ENCODE peak calls at places on chromosomes 7 and 10, in six cellular contexts. S is SJSA1; N is activated B cell treated with CpG ODN at 0.5 μM for 24 hours; H is stimulated activated CD4-positive, alpha-beta T cell treated with anti-CD3 and anti-CD28 coated beads, Interleukin-4, amount 100 ng/mL, for 1 hour; T is heart left ventricle; Z is choroid plexus epithelial cell. L is an unnamed sample.

GRCh38 chr7:29243777-29244655 is 49.4 kb downstream of the CHN2 start:
- DNase-seq in S (no peak), N (no peak), H (peak; percentile 33), T (no peak), Z (no peak), L (no peak)

GRCh38 chr7:159143780-159144755 is 599 bp downstream of the VIPR2 start:
- DNase-seq in S (no peak), N (no peak), H (peak; percentile 16), T (peak; percentile 77), Z (peak; percentile 4), L (peak; percentile 81)

GRCh38 chr10:78964952-78965633 is 103.7 kb upstream of the ZMIZ1 start:
- DNase-seq in S (peak; percentile 58), N (no peak), H (no peak), T (peak; percentile 69), Z (peak; percentile 43), L (peak; percentile 74)

GRCh38 chr7:149209518-149210269 is 14.3 kb downstream of the ZNF282 start:
- DNase-seq in S (peak; percentile 62), N (no peak), H (peak; percentile 78), T (no peak), Z (peak; percentile 88), L (no peak)

GRCh38 chr10:59965899-59966650 is 59.7 kb upstream of the CCDC6 start:
- DNase-seq in S (no peak), N (no peak), H (no peak), T (no peak), Z (no peak), L (no peak)

GRCh38 chr10:119315128-119316001 is 108.0 kb downstream of the GRK5 start:
- DNase-seq in S (peak; percentile 81), N (peak; percentile 41), H (peak; percentile 65), T (peak; percentile 60), Z (peak; percentile 93), L (peak; percentile 21)

GRCh38 chr7:134907639-134908038 is 78.7 kb upstream of the AGBL3 start:
- DNase-seq in S (no peak), N (no peak), H (no peak), T (no peak), Z (peak; percentile 59), L (no peak)

GRCh38 chr7:141585592-141586510 is 34.6 kb downstream of the AGK start:
- DNase-seq in S (peak; percentile 91), N (no peak), H (no peak), T (no peak), Z (peak; percentile 98), L (no peak)

GRCh38 chr10:72720814-72721665 is 29.1 kb downstream of the MCU start:
- DNase-seq in S (no peak), N (no peak), H (no peak), T (no peak), Z (no peak), L (no peak)

GRCh38 chr10:72367301-72367970 is 12.7 kb upstream of the DNAJB12 start:
- DNase-seq in S (no peak), N (no peak), H (no peak), T (no peak), Z (peak; percentile 71), L (no peak)

GRCh38 chr10:90712529-90712928 is 145.3 kb downstream of the HTR7 start:
- DNase-seq in S (no peak), N (no peak), H (no peak), T (no peak), Z (no peak), L (no peak)

GRCh38 chr10:125123363-125124113 is 36.8 kb downstream of the CTBP2 start:
- DNase-seq in S (peak; percentile 57), N (no peak), H (no peak), T (peak; percentile 89), Z (peak; percentile 94), L (no peak)

GRCh38 chr7:93402944-93403343 is 170.8 kb downstream of the VPS50 start:
- DNase-seq in S (no peak), N (no peak), H (no peak), T (no peak), Z (peak; percentile 3), L (no peak)

GRCh38 chr7:95897557-95898183 is 125.3 kb downstream of the DYNC1I1 start:
- DNase-seq in S (no peak), N (no peak), H (no peak), T (no peak), Z (no peak), L (no peak)

GRCh38 chr10:117617664-117618063 is 75.1 kb downstream of the EMX2 start:
- DNase-seq in S (no peak), N (no peak), H (no peak), T (no peak), Z (no peak), L (no peak)

GRCh38 chr7:1197997-1198632 is 34.6 kb upstream of the UNCX start:
- DNase-seq in S (peak; percentile 33), N (no peak), H (no peak), T (no peak), Z (peak; percentile 55), L (no peak)

GRCh38 chr7:155009570-155010157 is 6.7 kb upstream of the PAXIP1 start:
- DNase-seq in S (no peak), N (no peak), H (peak; percentile 30), T (no peak), Z (peak; percentile 24), L (no peak)

GRCh38 chr7:124618871-124619270 is 146.7 kb downstream of the GPR37 start:
- DNase-seq in S (no peak), N (no peak), H (no peak), T (no peak), Z (no peak), L (no peak)

GRCh38 chr10:127415901-127416630 is 133.0 kb upstream of the NPS start:
- DNase-seq in S (no peak), N (no peak), H (no peak), T (no peak), Z (no peak), L (peak; percentile 46)

GRCh38 chr7:36360244-36360643 is 29.4 kb upstream of the ANLN start:
- DNase-seq in S (no peak), N (no peak), H (no peak), T (no peak), Z (no peak), L (peak; percentile 13)

GRCh38 chr7:142563470-142563869 is 185.8 kb upstream of the PRSS1 start:
- DNase-seq in S (no peak), N (no peak), H (no peak), T (no peak), Z (no peak), L (no peak)

GRCh38 chr10:60186315-60187071 is 203.2 kb downstream of the ANK3 start:
- DNase-seq in S (no peak), N (no peak), H (no peak), T (no peak), Z (no peak), L (no peak)